ENCODE peak calls at places on chromosomes 12 and 14, in nine cellular contexts. A, D, O, L, B, Y, F, Q and H are unnamed samples.

GRCh38 chr14:61476737-61477410 is 155.5 kb downstream of the PRKCH start:
- DNase-seq in A (peak; percentile 48), Q (peak; percentile 83), D (no peak), O (peak; percentile 99), B (peak; percentile 96), Y (peak; percentile 50), F (no peak), L (no peak), H (peak; percentile 66)

GRCh38 chr14:24246765-24247212 is 4.4 kb upstream of the TINF2 start:
- DNase-seq in L (no peak), D (no peak), Y (no peak), F (no peak), B (no peak), Q (no peak), O (peak; percentile 50), A (peak; percentile 5), H (no peak)

GRCh38 chr12:47616440-47616839 is 89.4 kb downstream of the RPAP3 start:
- DNase-seq in L (no peak), F (no peak), Y (no peak), B (no peak), Q (no peak), D (no peak), O (peak; percentile 9), A (no peak), H (no peak)

GRCh38 chr12:123384994-123385376 is 1.1 kb downstream of the KMT5A start:
- DNase-seq in D (no peak), O (peak; percentile 44), Y (peak; percentile 60), L (no peak), F (no peak), B (no peak), Q (no peak), A (no peak), H (no peak)

GRCh38 chr12:12127304-12127703 is 56.6 kb downstream of the BCL2L14 start:
- DNase-seq in Y (no peak), A (no peak), L (no peak), Q (no peak), B (no peak), O (no peak), F (no peak), D (no peak), H (no peak)

GRCh38 chr14:64758711-64759554 is 54.7 kb downstream of the PLEKHG3 start:
- DNase-seq in F (no peak), D (peak; percentile 53), L (no peak), O (peak; percentile 97), B (peak; percentile 54), Y (peak; percentile 71), Q (peak; percentile 45), A (no peak), H (no peak)

GRCh38 chr12:113159937-113160336 is 10.4 kb downstream of the CFAP73 start:
- DNase-seq in O (no peak), L (no peak), A (no peak), Q (no peak), B (no peak), F (no peak), Y (no peak), D (no peak), H (no peak)

GRCh38 chr12:8953773-8954402 is 4.4 kb upstream of the M6PR start:
- DNase-seq in O (no peak), L (no peak), D (no peak), F (no peak), B (no peak), A (peak; percentile 25), Q (no peak), Y (no peak), H (peak; percentile 70)

GRCh38 chr14:43625294-43625693 is 881.8 kb downstream of the FSCB start:
- DNase-seq in L (no peak), F (no peak), A (no peak), B (no peak), Y (no peak), O (no peak), Q (no peak), D (no peak), H (no peak)

GRCh38 chr12:94874986-94875312 is 128.5 kb downstream of the NDUFA12 start:
- DNase-seq in Q (no peak), D (no peak), F (no peak), A (no peak), Y (no peak), O (peak; percentile 13), L (no peak), B (no peak), H (no peak)

GRCh38 chr12:61272441-61272840 is 987.8 kb upstream of the USP15 start:
- DNase-seq in F (no peak), D (no peak), Y (no peak), L (no peak), A (no peak), Q (no peak), O (no peak), B (no peak), H (no peak)

GRCh38 chr12:106841471-106842302 is 67.2 kb downstream of the RIC8B start:
- DNase-seq in Q (no peak), D (no peak), L (peak; percentile 40), F (no peak), Y (peak; percentile 50), O (peak; percentile 42), B (peak; percentile 11), A (peak; percentile 29), H (no peak)

GRCh38 chr14:60642790-60643397 is 6.4 kb downstream of the SIX1 start:
- DNase-seq in B (no peak), Q (no peak), O (no peak), A (no peak), F (no peak), Y (no peak), L (no peak), D (no peak), H (no peak)

GRCh38 chr12:104177663-104178501 is 37.7 kb upstream of the TXNRD1 start:
- DNase-seq in Y (peak; percentile 81), Q (peak; percentile 95), B (peak; percentile 96), F (peak; percentile 40), D (no peak), L (no peak), A (peak; percentile 54), O (peak; percentile 100), H (no peak)

GRCh38 chr14:78904094-78904493 is 733.9 kb downstream of the NRXN3 start:
- DNase-seq in D (no peak), A (no peak), L (no peak), Y (no peak), B (no peak), Q (no peak), F (no peak), O (no peak), H (no peak)

GRCh38 chr12:55698241-55698955 is 9.3 kb downstream of the ITGA7 start:
- DNase-seq in Q (no peak), D (no peak), Y (no peak), B (no peak), F (no peak), O (no peak), A (peak; percentile 2), L (no peak), H (no peak)

GRCh38 chr12:5807090-5807414 is 138.0 kb downstream of the ANO2 start:
- DNase-seq in F (no peak), Q (no peak), Y (no peak), L (no peak), B (peak; percentile 51), O (peak; percentile 7), D (no peak), A (no peak), H (no peak)

GRCh38 chr14:33914676-33915516 is 36.0 kb downstream of the EGLN3 start:
- DNase-seq in B (peak; percentile 79), Q (peak; percentile 29), D (no peak), L (no peak), Y (peak; percentile 39), A (no peak), F (no peak), O (peak; percentile 85), H (no peak)

GRCh38 chr14:59022144-59022543 is 166.3 kb upstream of the DAAM1 start:
- DNase-seq in A (no peak), D (no peak), Q (no peak), O (no peak), B (no peak), Y (no peak), L (no peak), F (no peak), H (no peak)

GRCh38 chr12:26271889-26272492 is 76.6 kb downstream of the SSPN start:
- DNase-seq in F (peak; percentile 91), B (peak; percentile 34), A (peak; percentile 76), L (no peak), Q (no peak), Y (no peak), O (peak; percentile 99), D (no peak), H (no peak)

GRCh38 chr12:94080684-94081009 is 67.7 kb upstream of the PLXNC1 start:
- DNase-seq in D (no peak), Y (no peak), A (no peak), F (no peak), B (no peak), O (no peak), L (peak; percentile 29), Q (no peak), H (no peak)

GRCh38 chr12:26245175-26245942 is 50.0 kb downstream of the SSPN start:
- DNase-seq in F (no peak), B (no peak), A (no peak), D (no peak), Q (no peak), Y (no peak), L (no peak), O (no peak), H (no peak)

GRCh38 chr14:93073833-93074769 is 41.6 kb downstream of the ITPK1 start:
- DNase-seq in A (no peak), L (no peak), B (peak; percentile 37), Q (peak; percentile 27), Y (no peak), F (no peak), O (peak; percentile 68), D (no peak), H (no peak)

GRCh38 chr14:65304963-65305362 is 107.6 kb upstream of the FUT8 start:
- DNase-seq in D (no peak), A (no peak), Q (no peak), B (no peak), L (no peak), Y (no peak), O (no peak), F (no peak), H (no peak)

GRCh38 chr12:109730306-109731145 is 16.9 kb downstream of the FAM222A start:
- DNase-seq in F (no peak), Y (no peak), B (no peak), A (no peak), Q (no peak), O (no peak), L (no peak), D (no peak), H (no peak)

GRCh38 chr14:25944020-25944419 is 653.8 kb downstream of the NOVA1 start:
- DNase-seq in D (no peak), B (no peak), Y (no peak), O (no peak), L (no peak), Q (no peak), F (no peak), A (no peak), H (no peak)

GRCh38 chr14:99215277-99215676 is 56.7 kb downstream of the BCL11B start:
- DNase-seq in O (peak; percentile 47), L (no peak), B (peak; percentile 86), A (no peak), Y (no peak), D (no peak), F (no peak), Q (peak; percentile 28), H (no peak)

GRCh38 chr12:56387152-56387551 is 24.5 kb upstream of the APOF start:
- DNase-seq in D (no peak), A (no peak), Y (no peak), O (peak; percentile 49), L (no peak), B (no peak), F (no peak), Q (peak; percentile 30), H (no peak)

GRCh38 chr12:14403711-14404164 is 38.3 kb downstream of the ATF7IP start:
- DNase-seq in O (peak; percentile 83), Y (no peak), B (peak; percentile 65), A (no peak), Q (peak; percentile 56), D (peak; percentile 68), F (no peak), L (peak; percentile 81), H (no peak)

GRCh38 chr12:24014240-24014639 is 64.8 kb upstream of the SOX5 start:
- DNase-seq in L (no peak), Y (no peak), Q (no peak), O (no peak), D (no peak), B (no peak), A (no peak), F (no peak), H (no peak)

GRCh38 chr14:102969901-102970300 is 47.4 kb downstream of the AMN start:
- DNase-seq in O (no peak), Q (no peak), D (no peak), B (no peak), Y (no peak), F (no peak), A (no peak), L (no peak), H (no peak)